ENCODE peak calls at places on chromosomes 5 and 9, in eight cellular contexts. M is T-helper 9 cell; R is Caki2; E is activated T-cell treated with anti-CD3 and anti-CD28 coated beads, Interleukin-2, amount 50 U/mL, for 72 hours; B is activated naive CD4-positive, alpha-beta T cell; I is AG09319; W is hypothalamus; G is activated CD8-positive, alpha-beta memory T cell treated with anti-CD3 and anti-CD28 coated beads for 48 hours. Q is an unnamed sample.

GRCh38 chr9:124045076-124045829 is 33.7 kb downstream of the LHX2 start:
- DNase-seq in R (no peak), E (no peak), I (no peak), B (no peak), W (no peak), M (no peak), G (no peak), Q (no peak)

GRCh38 chr9:92004045-92004392 is 54.0 kb upstream of the ROR2 start:
- DNase-seq in M (no peak), B (no peak), E (no peak), G (no peak), R (no peak), W (no peak), I (no peak), Q (no peak)

GRCh38 chr5:3333105-3333504 is 262.5 kb upstream of the IRX1 start:
- DNase-seq in W (no peak), B (no peak), M (no peak), R (no peak), E (no peak), G (no peak), I (no peak), Q (no peak)

GRCh38 chr5:92778261-92778660 is 802.8 kb downstream of the NR2F1-AS1 start:
- DNase-seq in R (no peak), M (no peak), W (no peak), I (no peak), G (no peak), B (no peak), E (no peak), Q (no peak)

GRCh38 chr5:41908374-41909079 is 4.4 kb downstream of the RIMOC1 start:
- DNase-seq in R (no peak), B (no peak), M (no peak), G (no peak), E (no peak), I (no peak), W (no peak), Q (no peak)

GRCh38 chr5:111735829-111736228 is 21.2 kb downstream of the NREP start:
- DNase-seq in R (peak), M (no peak), E (peak), W (no peak), G (peak), I (peak), B (no peak), Q (no peak)

GRCh38 chr9:89941875-89942274 is 337.1 kb downstream of the GADD45G start:
- DNase-seq in G (no peak), E (no peak), I (peak), W (no peak), R (peak), M (no peak), B (no peak), Q (no peak)

GRCh38 chr5:138646671-138647070 is 71.5 kb upstream of the HSPA9 start:
- DNase-seq in I (no peak), E (no peak), R (no peak), G (no peak), M (no peak), B (no peak), W (no peak), Q (no peak)

GRCh38 chr5:126464959-126465358 is 41.8 kb downstream of the GRAMD2B start:
- DNase-seq in B (no peak), E (no peak), R (no peak), W (no peak), M (no peak), I (no peak), G (no peak), Q (no peak)

GRCh38 chr9:82570226-82570625 is 492.7 kb downstream of the RASEF start:
- DNase-seq in G (no peak), R (no peak), M (no peak), W (no peak), B (no peak), I (no peak), E (no peak), Q (no peak)

GRCh38 chr9:33437898-33438297 is 9.5 kb downstream of the AQP3 start:
- DNase-seq in R (no peak), I (no peak), G (no peak), E (no peak), B (no peak), M (no peak), W (no peak), Q (no peak)

GRCh38 chr9:114039484-114039883 is 38.6 kb downstream of the AMBP start:
- DNase-seq in G (no peak), R (no peak), I (no peak), W (no peak), B (no peak), M (no peak), E (no peak), Q (no peak)

GRCh38 chr5:170896779-170897178 is 35.0 kb downstream of the RANBP17 start:
- DNase-seq in W (no peak), E (no peak), R (no peak), M (no peak), G (no peak), B (no peak), I (no peak), Q (peak)

GRCh38 chr9:98916660-98917059 is 27.0 kb upstream of the COL15A1 start:
- DNase-seq in G (no peak), M (no peak), E (no peak), I (no peak), B (no peak), R (no peak), W (no peak), Q (no peak)

GRCh38 chr5:77035950-77036349 is 5.7 kb downstream of the AGGF1 start:
- DNase-seq in B (no peak), E (no peak), R (no peak), M (no peak), W (no peak), G (no peak), I (no peak), Q (no peak)

GRCh38 chr5:109452661-109453060 is 42.9 kb upstream of the PJA2 start:
- DNase-seq in B (no peak), W (no peak), R (no peak), E (no peak), I (no peak), M (no peak), G (no peak), Q (no peak)

GRCh38 chr5:131221888-131222287 is 42.0 kb upstream of the CDC42SE2 start:
- DNase-seq in E (no peak), W (no peak), I (no peak), R (no peak), G (no peak), B (no peak), M (no peak), Q (no peak)

GRCh38 chr5:175743676-175744210 is 85.9 kb downstream of the HRH2 start:
- DNase-seq in E (no peak), R (peak), I (no peak), G (no peak), B (no peak), M (no peak), W (no peak), Q (no peak)

GRCh38 chr5:126852104-126852531 is 75.2 kb downstream of the LMNB1 start:
- DNase-seq in W (no peak), M (no peak), B (no peak), I (no peak), G (no peak), E (no peak), R (no peak), Q (no peak)

GRCh38 chr9:116589392-116590354 is 97.4 kb upstream of the TRIM32 start:
- DNase-seq in B (no peak), M (no peak), W (no peak), I (no peak), R (peak), G (no peak), E (peak), Q (no peak)

GRCh38 chr5:150122536-150123481 is 32.8 kb downstream of the PDGFRB start:
- DNase-seq in I (no peak), M (no peak), E (no peak), R (no peak), G (no peak), W (no peak), B (no peak), Q (no peak)

GRCh38 chr9:77725820-77726219 is 77.7 kb upstream of the GNA14 start:
- DNase-seq in B (no peak), R (no peak), W (no peak), G (no peak), E (peak), M (no peak), I (no peak), Q (no peak)

GRCh38 chr5:117856706-117857105 is 1131.6 kb downstream of the DTWD2 start:
- DNase-seq in B (no peak), M (no peak), W (no peak), R (no peak), G (no peak), I (no peak), E (no peak), Q (no peak)

GRCh38 chr9:99249619-99250018 is 27.5 kb downstream of the SEC61B start:
- DNase-seq in E (peak), W (no peak), G (no peak), M (no peak), R (no peak), B (no peak), I (no peak), Q (no peak)

GRCh38 chr5:69295088-69295754 is 37.4 kb downstream of the CCDC125 start:
- DNase-seq in I (no peak), E (no peak), M (no peak), B (no peak), R (no peak), G (no peak), W (no peak), Q (no peak)

GRCh38 chr9:16030513-16031185 is 477.8 kb downstream of the CCDC171 start:
- DNase-seq in R (peak), G (peak), I (no peak), B (no peak), W (no peak), M (no peak), E (peak), Q (no peak)

GRCh38 chr5:83277154-83277553 is 194.4 kb upstream of the VCAN start:
- DNase-seq in M (no peak), G (no peak), I (no peak), R (no peak), W (no peak), E (no peak), B (no peak), Q (no peak)

GRCh38 chr5:36630201-36630968 is 24.0 kb downstream of the SLC1A3 start:
- DNase-seq in E (no peak), I (no peak), M (no peak), W (no peak), G (no peak), B (no peak), R (no peak), Q (no peak)

GRCh38 chr5:149445739-149446369 is 66.8 kb upstream of the IL17B start:
- DNase-seq in B (no peak), I (peak), R (peak), E (no peak), W (no peak), G (no peak), M (no peak), Q (no peak)

GRCh38 chr5:151042453-151043093 is 22.2 kb downstream of the GPX3 start:
- DNase-seq in B (no peak), G (no peak), R (no peak), W (no peak), M (no peak), I (no peak), E (no peak), Q (no peak)

GRCh38 chr9:117411547-117411946 is 3.3 kb downstream of the ASTN2 start:
- DNase-seq in W (no peak), M (no peak), I (no peak), E (peak), R (peak), G (no peak), B (no peak), Q (peak)

GRCh38 chr9:134055981-134056461 is 11.8 kb downstream of the BRD3 start:
- DNase-seq in G (no peak), B (no peak), E (no peak), M (no peak), I (peak), R (peak), W (peak), Q (peak)

GRCh38 chr9:133148351-133149129 is 15.2 kb downstream of the GBGT1 start:
- DNase-seq in B (peak), G (no peak), I (no peak), W (no peak), M (peak), E (peak), R (peak), Q (no peak)

GRCh38 chr9:108831496-108832178 is 24.1 kb downstream of the ACTL7B start:
- DNase-seq in I (no peak), R (no peak), B (no peak), E (no peak), G (no peak), M (no peak), W (no peak), Q (no peak)

GRCh38 chr5:178520851-178521250 is 69.3 kb downstream of the COL23A1 start:
- DNase-seq in M (no peak), W (no peak), R (no peak), G (no peak), I (no peak), E (no peak), B (no peak), Q (no peak)

GRCh38 chr5:116842514-116842924 is 267.9 kb upstream of the SEMA6A start:
- DNase-seq in I (no peak), G (no peak), W (no peak), R (no peak), E (no peak), B (no peak), M (no peak), Q (no peak)

GRCh38 chr5:16740476-16740875 is 123.7 kb upstream of the RETREG1 start:
- DNase-seq in E (no peak), G (no peak), W (no peak), I (no peak), B (no peak), R (no peak), M (no peak), Q (no peak)

Q was measured in midbrain.